ENCODE peak calls at places on chromosomes 6 and 20, in seven cellular contexts. J, S, B, M, Y, H and E are unnamed samples.

GRCh38 chr6:64932486-64932885 is 774.5 kb downstream of the EYS start:
- DNase-seq in S (no peak), M (no peak), J (no peak), Y (no peak), H (no peak), B (no peak), E (no peak)

GRCh38 chr20:53335509-53335908 is 258.1 kb downstream of the ZNF217 start:
- DNase-seq in H (no peak), Y (no peak), J (no peak), M (no peak), B (no peak), S (no peak), E (no peak)

GRCh38 chr6:1063671-1064355 is 248.1 kb upstream of the FOXQ1 start:
- DNase-seq in S (peak; percentile 51), M (no peak), B (no peak), Y (no peak), H (no peak), J (no peak), E (no peak)

GRCh38 chr20:33477386-33478234 is 12.3 kb upstream of the CBFA2T2 start:
- DNase-seq in J (peak; percentile 1), B (peak; percentile 38), H (no peak), M (no peak), Y (no peak), S (no peak), E (no peak)

GRCh38 chr6:15993716-15994228 is 135.1 kb upstream of the MYLIP start:
- DNase-seq in M (no peak), J (no peak), H (no peak), Y (no peak), S (no peak), B (no peak), E (no peak)

GRCh38 chr6:83443516-83443915 is 12.7 kb upstream of the ME1 start:
- DNase-seq in M (no peak), Y (no peak), S (no peak), J (no peak), H (no peak), B (no peak), E (no peak)

GRCh38 chr6:72739368-72739779 is 117.5 kb downstream of the KCNQ5 start:
- DNase-seq in H (peak; percentile 49), M (no peak), S (no peak), Y (no peak), J (no peak), B (no peak), E (no peak)

GRCh38 chr20:58670097-58670496 is 19.0 kb downstream of the STX16 start:
- DNase-seq in B (no peak), M (no peak), H (no peak), J (no peak), S (no peak), Y (no peak), E (no peak)

GRCh38 chr6:112956696-112957525 is 609.8 kb downstream of the RFPL4B start:
- DNase-seq in H (no peak), M (no peak), Y (no peak), S (peak; percentile 39), J (no peak), B (no peak), E (no peak)

GRCh38 chr20:32509639-32510066 is 75.5 kb downstream of the NOL4L start:
- DNase-seq in M (peak; percentile 34), J (no peak), S (no peak), Y (peak; percentile 46), H (no peak), B (peak; percentile 14), E (no peak)

GRCh38 chr6:100946021-100946540 is 65.0 kb upstream of the ASCC3 start:
- DNase-seq in M (no peak), J (no peak), S (no peak), B (no peak), H (no peak), Y (no peak), E (no peak)

GRCh38 chr20:53940883-53941546 is 129.4 kb downstream of the BCAS1 start:
- DNase-seq in H (no peak), Y (no peak), M (no peak), S (peak; percentile 83), B (no peak), J (no peak), E (no peak)

GRCh38 chr6:155402656-155403304 is 52.9 kb downstream of the NOX3 start:
- DNase-seq in M (no peak), J (no peak), H (no peak), Y (no peak), S (no peak), B (no peak), E (no peak)

GRCh38 chr6:139364302-139364981 is 10.0 kb downstream of the CITED2 start:
- DNase-seq in H (peak; percentile 48), Y (no peak), S (peak; percentile 27), B (no peak), J (no peak), M (no peak), E (no peak)

GRCh38 chr20:25037288-25038102 is 20.4 kb downstream of the ACSS1 start:
- DNase-seq in M (peak; percentile 26), Y (no peak), J (no peak), S (no peak), B (no peak), H (no peak), E (no peak)

GRCh38 chr6:111361648-111362047 is 121.4 kb downstream of the REV3L start:
- DNase-seq in S (peak; percentile 17), J (no peak), Y (no peak), H (no peak), M (no peak), B (peak; percentile 12), E (peak; percentile 37)

DNA sequence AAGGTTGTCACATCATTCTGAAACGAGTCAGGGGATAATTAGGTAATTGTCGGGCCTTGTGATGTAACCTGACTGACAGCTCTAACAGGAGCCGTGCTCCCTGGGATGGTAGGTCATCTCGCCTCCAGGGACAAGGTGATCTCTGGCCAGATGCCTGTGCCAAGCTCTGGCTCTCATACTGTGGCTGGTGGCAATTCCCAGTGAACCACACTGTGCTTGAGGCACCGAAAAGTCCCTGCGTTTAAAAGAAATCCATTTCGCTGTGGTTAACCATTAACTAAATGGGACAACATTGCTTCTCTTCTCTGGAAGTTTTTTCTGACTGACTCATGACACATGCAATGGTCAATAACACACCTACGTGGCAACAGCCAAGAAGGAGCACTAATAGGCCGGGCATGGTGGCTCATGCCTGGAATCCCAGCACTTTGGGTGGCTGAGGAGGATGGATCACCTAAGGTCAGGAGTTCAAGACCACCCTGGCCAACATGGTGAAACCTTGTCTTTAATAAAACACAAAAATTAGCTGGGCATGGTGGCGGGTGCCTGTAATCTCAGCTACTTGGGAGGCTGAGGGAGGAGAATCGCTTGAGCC is 669.2 kb downstream of the PRKN start:
- DNase-seq in S (peak; percentile 93), J (no peak), M (peak; percentile 66), H (no peak), Y (no peak), B (no peak), E (no peak)
- H3K4me1 ChIP-seq in S (no peaks in the 10 kb centered on the region), J (peaks cover 2% of the 10 kb centered on the region), M (peaks cover 36% of the 10 kb centered on the region), H (no peaks in the 10 kb centered on the region), Y (no peaks in the 10 kb centered on the region), B (no peaks in the 10 kb centered on the region), E (no peaks in the 10 kb centered on the region)

DNA sequence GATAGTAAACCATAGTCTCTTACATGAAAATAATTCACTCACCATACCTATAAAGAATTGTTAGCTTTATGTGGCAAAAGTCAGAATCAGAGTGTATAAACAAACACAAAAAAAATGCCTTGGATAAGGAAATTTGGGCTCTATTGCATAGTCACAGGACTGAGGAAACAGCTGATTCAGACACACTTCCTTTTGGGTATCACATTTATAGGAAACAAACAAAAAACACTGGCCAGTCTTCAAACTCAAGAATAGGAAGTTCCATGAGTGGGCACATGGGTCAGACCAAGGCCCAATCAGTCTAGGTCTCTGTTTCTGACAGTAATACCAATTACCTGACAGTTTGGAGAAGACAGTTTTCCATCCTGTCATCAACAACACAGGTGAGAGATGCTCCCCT is 8.0 kb downstream of the SLC18B1 start:
- DNase-seq in S (no peak), Y (no peak), B (no peak), M (no peak), J (no peak), H (no peak), E (no peak)
- H3K27ac ChIP-seq in S (no peak overlapping the region), Y (no peak overlapping the region), B (no peak overlapping the region), M (no peak overlapping the region), J (no peak overlapping the region), H (no peak overlapping the region), E (no peak overlapping the region)

GRCh38 chr6:170287371-170287876 is 3.5 kb downstream of the DLL1 start:
- DNase-seq in M (no peak), J (peak; percentile 67), H (no peak), Y (no peak), S (no peak), B (no peak), E (no peak)
- H3K4me3 ChIP-seq in M (no peak overlapping the region), J (no peak overlapping the region), H (no peak overlapping the region), Y (no peak overlapping the region), S (no peak overlapping the region), B (no peak overlapping the region), E (peak overlapping the region; percentile 21)

GRCh38 chr6:166334878-166335277 is 7.5 kb downstream of the SFT2D1 start:
- DNase-seq in B (no peak), H (no peak), S (no peak), M (no peak), J (no peak), Y (no peak), E (no peak)

GRCh38 chr6:166333172-166333995 is 9.0 kb downstream of the SFT2D1 start:
- DNase-seq in J (no peak), B (no peak), H (peak; percentile 73), M (no peak), Y (no peak), S (no peak), E (no peak)

GRCh38 chr6:166338854-166339253 is 3.5 kb downstream of the SFT2D1 start:
- DNase-seq in M (no peak), H (no peak), J (no peak), Y (no peak), B (no peak), S (no peak), E (no peak)

GRCh38 chr6:166336847-166337246 is 5.5 kb downstream of the SFT2D1 start:
- DNase-seq in Y (no peak), B (no peak), S (no peak), M (no peak), H (no peak), J (no peak), E (no peak)

DNA sequence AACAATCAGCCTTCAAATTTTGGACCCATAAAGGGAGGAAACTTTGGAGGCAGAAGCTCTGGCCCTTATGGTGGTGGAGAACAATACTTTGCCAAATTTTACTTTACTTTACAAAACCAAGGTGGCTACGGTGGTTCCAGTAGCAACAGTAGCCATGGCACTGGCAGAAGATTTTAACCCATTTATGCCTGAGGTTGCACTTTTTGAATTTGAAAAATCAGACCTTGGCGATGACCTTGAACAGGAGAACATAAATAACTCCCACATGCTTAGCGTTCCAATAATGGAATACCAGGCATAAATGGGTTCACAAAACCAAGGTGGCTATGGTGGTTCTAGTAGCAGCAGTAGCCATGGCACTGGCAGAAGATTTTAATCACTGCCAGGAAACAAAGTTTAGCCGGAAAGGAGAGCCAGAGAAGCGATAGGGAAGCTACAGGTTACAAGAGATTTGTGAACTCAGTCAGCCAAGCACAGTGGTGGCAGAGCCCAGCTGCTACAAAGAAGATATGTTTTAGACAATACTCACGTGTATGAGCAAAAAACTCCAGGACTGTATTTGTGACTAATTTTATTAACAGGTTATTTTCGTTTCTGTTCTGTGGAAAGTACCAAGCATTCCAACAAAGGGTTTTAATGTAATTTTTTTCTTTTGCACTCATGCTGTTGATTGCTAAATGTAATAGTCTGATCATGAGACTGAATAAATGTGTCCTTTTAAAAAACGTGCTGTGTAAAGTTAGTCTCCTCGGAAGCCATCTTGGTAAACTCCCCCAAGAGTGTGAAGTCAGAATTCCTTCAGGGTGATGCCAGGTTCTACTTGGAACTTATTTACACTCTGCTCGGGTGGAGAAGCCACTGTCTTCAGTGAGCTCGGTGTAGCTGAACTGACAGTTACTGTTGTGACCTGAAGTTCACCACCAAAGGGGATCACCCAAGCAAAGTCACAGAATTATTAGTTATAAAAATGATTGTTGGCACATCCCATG is 6.7 kb downstream of the SFT2D1 start:
- DNase-seq in M (no peak), J (no peak), H (peak; percentile 71), Y (no peak), S (no peak), B (no peak), E (no peak)
- H3K4me1 ChIP-seq in M (peaks cover 11% of the 10 kb centered on the region), J (peaks cover 9% of the 10 kb centered on the region), H (peaks cover 43% of the 10 kb centered on the region), Y (peaks cover 73% of the 10 kb centered on the region), S (no peaks in the 10 kb centered on the region), B (peaks cover under 1% of the 10 kb centered on the region), E (peaks cover 45% of the 10 kb centered on the region)